ENCODE peak calls at places on chromosome 21, in nine cellular contexts. L is esophagus squamous epithelium; U is heart right ventricle; Q is OCI-LY7; R is A549; S is lower lobe of right lung; F is ovary; K is hepatocyte; A is naive thymus-derived CD4-positive, alpha-beta T cell. Z is an unnamed sample.

GRCh38 chr21:44506279-44507255 is 33.4 kb downstream of the KRTAP10-1 start:
- DNase-seq in S (peak; percentile 36), K (no peak), L (no peak), Q (no peak), R (no peak), A (no peak), U (no peak), F (no peak), Z (no peak)

GRCh38 chr21:38219049-38219628 is 37.7 kb upstream of the KCNJ15 start:
- DNase-seq in F (peak; percentile 49), U (peak; percentile 72), L (no peak), S (peak; percentile 80), R (peak; percentile 70), K (peak; percentile 82), A (peak; percentile 60), Q (peak; percentile 53), Z (peak; percentile 72)

GRCh38 chr21:38380391-38381137 is 117.7 kb downstream of the ERG start:
- DNase-seq in L (no peak), Q (no peak), A (no peak), R (peak; percentile 4), U (no peak), S (no peak), K (no peak), F (no peak), Z (no peak)

GRCh38 chr21:39726133-39726532 is 18.9 kb upstream of the IGSF5 start:
- DNase-seq in R (no peak), Q (no peak), F (no peak), U (no peak), L (no peak), A (no peak), K (no peak), S (no peak), Z (no peak)

GRCh38 chr21:29691616-29692491 is 247.9 kb downstream of the GRIK1 start:
- DNase-seq in Q (no peak), S (no peak), U (no peak), A (no peak), K (no peak), F (no peak), L (no peak), R (no peak), Z (no peak)

GRCh38 chr21:24076179-24076578 is 1531.1 kb downstream of the MRPL39 start:
- DNase-seq in L (no peak), R (no peak), F (no peak), Q (no peak), S (no peak), A (peak; percentile 10), K (no peak), U (no peak), Z (no peak)

GRCh38 chr21:29343517-29343916 is 44.8 kb downstream of the BACH1 start:
- DNase-seq in U (no peak), S (no peak), R (no peak), A (no peak), Q (no peak), K (no peak), L (no peak), F (no peak), Z (no peak)

GRCh38 chr21:26719750-26720149 is 125.5 kb downstream of the ADAMTS1 start:
- DNase-seq in R (no peak), A (no peak), Q (no peak), F (no peak), S (no peak), K (no peak), U (peak; percentile 18), L (no peak), Z (no peak)

GRCh38 chr21:44539991-44540666 is at the start of gene KRTAP10-1:
- DNase-seq in S (no peak), F (no peak), U (no peak), Q (no peak), K (no peak), L (no peak), A (no peak), R (no peak), Z (no peak)

GRCh38 chr21:39106881-39107462 is 76.3 kb downstream of the PSMG1 start:
- DNase-seq in A (no peak), F (no peak), Q (no peak), L (no peak), S (no peak), R (no peak), K (no peak), U (no peak), Z (no peak)

GRCh38 chr21:38159355-38159754 is 97.4 kb upstream of the KCNJ15 start:
- DNase-seq in A (peak; percentile 56), F (peak; percentile 50), U (peak; percentile 62), S (peak; percentile 62), Q (peak; percentile 63), K (peak; percentile 78), R (peak; percentile 59), L (peak; percentile 2), Z (peak; percentile 77)

GRCh38 chr21:37863842-37864241 is 52.4 kb downstream of the KCNJ6 start:
- DNase-seq in A (no peak), L (no peak), K (peak; percentile 43), F (no peak), R (no peak), S (peak; percentile 51), Q (no peak), U (no peak), Z (no peak)

GRCh38 chr21:27505516-27505915 is 538.6 kb upstream of the ADAMTS5 start:
- DNase-seq in U (no peak), A (no peak), R (no peak), S (no peak), K (no peak), Q (no peak), F (no peak), L (no peak), Z (no peak)

GRCh38 chr21:39952265-39952664 is 85.0 kb downstream of the PCP4 start:
- DNase-seq in U (no peak), L (no peak), A (no peak), Q (no peak), R (no peak), K (no peak), S (no peak), F (no peak), Z (no peak)

DNA sequence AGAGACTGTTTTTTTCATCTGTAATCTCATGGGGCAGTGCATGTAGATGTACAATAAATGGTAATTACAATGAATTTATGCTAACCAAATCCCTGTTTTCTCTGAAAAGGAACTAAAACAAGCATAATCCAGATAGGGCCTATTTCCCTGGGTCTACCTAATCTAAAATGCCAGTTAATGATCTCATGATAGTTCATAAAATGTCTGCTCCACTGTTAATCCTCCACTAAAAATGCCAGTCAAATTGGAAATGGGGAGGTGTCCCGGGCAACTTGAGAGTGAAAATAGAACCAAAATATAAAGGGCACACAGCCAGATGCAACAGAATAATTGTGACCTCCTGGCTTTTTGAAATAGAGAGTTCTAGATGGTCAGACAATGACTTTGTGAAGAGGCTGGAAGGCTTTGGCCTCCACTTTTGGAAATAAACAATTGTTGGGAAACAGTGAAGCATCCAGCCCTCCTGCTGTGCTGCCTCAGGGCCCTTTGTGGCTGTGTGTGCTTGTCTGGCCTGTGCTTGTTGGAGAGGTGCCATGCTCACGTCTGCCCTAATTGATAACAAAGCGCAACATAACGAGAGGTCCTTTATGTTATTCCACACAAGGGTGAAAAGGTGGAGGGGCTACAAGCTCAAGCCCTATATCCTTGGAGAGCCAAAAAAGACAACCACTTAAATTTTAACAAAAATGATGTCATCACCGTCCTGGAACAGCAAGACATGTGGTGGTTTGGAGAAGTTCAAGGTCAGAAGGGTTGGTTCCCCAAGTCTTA is 97.8 kb downstream of the ATP5PO start:
- DNase-seq in A (no peak), R (no peak), K (no peak), Q (no peak), L (no peak), F (no peak), S (no peak), U (no peak), Z (no peak)
- H3K4me1 ChIP-seq in A (no peaks in the 10 kb centered on the region), R (peaks cover 4% of the 10 kb centered on the region), K (no peaks in the 10 kb centered on the region), Q (no peaks in the 10 kb centered on the region), L (no peaks in the 10 kb centered on the region), F (peaks cover 5% of the 10 kb centered on the region), S (peaks cover 13% of the 10 kb centered on the region), U (no peaks in the 10 kb centered on the region), Z (peaks cover 44% of the 10 kb centered on the region)

GRCh38 chr21:43322805-43323204 is 104.1 kb downstream of the SIK1 start:
- DNase-seq in L (no peak), U (no peak), R (no peak), Q (no peak), A (no peak), F (no peak), S (no peak), K (no peak), Z (no peak)
- H3K27ac ChIP-seq in L (no peak overlapping the region), U (peak overlapping the region; percentile 22), R (no peak overlapping the region), Q (no peak overlapping the region), A (no peak overlapping the region), F (no peak overlapping the region), S (no peak overlapping the region), K (no peak overlapping the region), Z (peak overlapping the region; percentile 77)

GRCh38 chr21:41767606-41768370 is 936 bp upstream of the RIPK4 start:
- DNase-seq in K (peak; percentile 49), Q (no peak), F (no peak), A (no peak), R (peak; percentile 50), U (no peak), L (no peak), S (no peak), Z (peak; percentile 64)

GRCh38 chr21:41769521-41769920 is 2.7 kb upstream of the RIPK4 start:
- DNase-seq in K (peak; percentile 3), F (no peak), R (no peak), Q (no peak), L (no peak), A (no peak), U (no peak), S (no peak), Z (no peak)

GRCh38 chr21:41769106-41769505 is 2.3 kb upstream of the RIPK4 start:
- DNase-seq in S (no peak), L (no peak), F (no peak), K (peak; percentile 20), Q (no peak), R (no peak), U (no peak), A (no peak), Z (no peak)

GRCh38 chr21:41769933-41770332 is 3.1 kb upstream of the RIPK4 start:
- DNase-seq in A (no peak), L (no peak), Q (no peak), F (no peak), K (peak; percentile 22), U (no peak), S (no peak), R (no peak), Z (no peak)

GRCh38 chr21:41768371-41769042 is 1.7 kb upstream of the RIPK4 start:
- DNase-seq in F (no peak), R (peak; percentile 80), U (no peak), S (peak; percentile 51), L (no peak), A (peak; percentile 47), K (peak; percentile 93), Q (peak; percentile 38), Z (peak; percentile 63)
- H3K4me3 ChIP-seq in F (peak overlapping the region; percentile 15), R (peak overlapping the region; percentile 92), U (peak overlapping the region; percentile 35), S (peak overlapping the region; percentile 43), L (peak overlapping the region; percentile 36), A (peak overlapping the region; percentile 64), K (peak overlapping the region; percentile 0), Q (peak overlapping the region; percentile 32), Z (peak overlapping the region; percentile 14)

DNA sequence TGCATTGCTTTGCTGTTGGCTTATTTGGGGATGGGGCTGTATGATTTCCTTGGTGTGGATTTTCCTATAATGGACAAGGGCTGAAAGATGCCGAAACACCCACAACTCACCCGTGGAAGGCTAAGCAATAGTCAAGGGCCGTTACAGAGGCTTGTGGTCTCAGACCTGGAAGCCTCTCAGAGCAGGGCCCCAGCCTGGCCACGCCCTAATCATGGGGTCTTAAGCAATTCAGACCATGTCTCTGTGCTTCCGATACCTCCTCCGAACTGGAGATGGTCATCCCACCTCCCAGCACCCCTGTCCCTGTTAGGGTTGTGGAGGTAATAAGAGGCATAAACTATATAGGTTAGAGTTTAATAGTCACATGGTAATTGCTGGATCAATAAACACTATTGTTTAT is 3.4 kb downstream of the ABCG1 start:
- DNase-seq in F (no peak), U (no peak), Q (no peak), K (no peak), A (no peak), S (no peak), L (no peak), R (no peak), Z (no peak)
- H3K4me1 ChIP-seq in F (no peaks in the 10 kb centered on the region), U (peaks cover 34% of the 10 kb centered on the region), Q (peaks cover 81% of the 10 kb centered on the region), K (peaks cover 26% of the 10 kb centered on the region), A (peaks cover 16% of the 10 kb centered on the region), S (peaks cover 50% of the 10 kb centered on the region), L (peaks cover 21% of the 10 kb centered on the region), R (peaks cover 12% of the 10 kb centered on the region), Z (peaks cover 24% of the 10 kb centered on the region)

Z was measured in thyroid gland.